ENCODE peak calls at places on chromosome 22, in seven cellular contexts. Z is T-helper 1 cell, D is upper lobe of right lung, Y is lung, H is left cardiac atrium, Q is lower leg skin, G is adrenal gland. M is an unnamed sample.

GRCh38 chr22:48098243-48098935 is 1335.9 kb downstream of the TBC1D22A start:
- DNase-seq in G (no peak), Y (no peak), Z (no peak), Q (no peak), D (no peak), H (no peak), M (peak)

GRCh38 chr22:21697021-21697771 is 31.4 kb downstream of the PPIL2 start:
- DNase-seq in D (no peak), H (no peak), Z (no peak), Y (no peak), Q (no peak), G (no peak), M (no peak)

GRCh38 chr22:48702573-48703264 is 1125.0 kb downstream of the BRD1 start:
- DNase-seq in Q (no peak), Z (no peak), D (peak), H (peak), G (no peak), Y (no peak), M (no peak)

GRCh38 chr22:11629661-11630385 is 3898.2 kb upstream of the OR11H1 start:
- DNase-seq in Y (no peak), Q (no peak), G (no peak), D (peak), Z (no peak), H (no peak), M (no peak)

GRCh38 chr22:24102366-24103200 is 78.7 kb upstream of the SUSD2 start:
- DNase-seq in G (no peak), Z (no peak), H (no peak), Y (no peak), D (peak), Q (no peak), M (no peak)

GRCh38 chr22:46851941-46852340 is 89.5 kb downstream of the TBC1D22A start:
- DNase-seq in Q (peak), G (peak), H (no peak), D (no peak), Y (peak), Z (no peak), M (no peak)

GRCh38 chr22:19109198-19110063 is 12.8 kb downstream of the DGCR2 start:
- DNase-seq in Q (no peak), Y (peak), H (no peak), Z (peak), G (peak), D (peak), M (peak)

GRCh38 chr22:24883426-24883825 is 63.1 kb downstream of the LHFPL7 start:
- DNase-seq in H (no peak), Z (no peak), D (no peak), Y (no peak), Q (no peak), G (no peak), M (no peak)

GRCh38 chr22:42743501-42743991 is 22.9 kb upstream of the A4GALT start:
- DNase-seq in Y (peak), Q (peak), Z (no peak), H (peak), G (no peak), D (no peak), M (no peak)

GRCh38 chr22:46240073-46240472 is 10.0 kb downstream of the CDPF1 start:
- DNase-seq in H (no peak), G (no peak), D (no peak), Q (no peak), Z (no peak), Y (no peak), M (no peak)

GRCh38 chr22:23073506-23074229 is 3.3 kb downstream of the GNAZ start:
- DNase-seq in H (peak), Z (no peak), D (peak), Q (peak), G (no peak), Y (no peak), M (no peak)

GRCh38 chr22:20431520-20432237 is 5.9 kb downstream of the SCARF2 start:
- DNase-seq in D (peak), Z (no peak), H (no peak), G (no peak), Y (no peak), Q (peak), M (no peak)

GRCh38 chr22:45965565-45965962 is 11.4 kb downstream of the WNT7B start:
- DNase-seq in Q (no peak), Z (no peak), G (no peak), Y (no peak), D (no peak), H (no peak), M (no peak)

GRCh38 chr22:42773161-42773560 is 52.5 kb upstream of the A4GALT start:
- DNase-seq in Q (no peak), G (peak), D (no peak), Y (no peak), H (no peak), Z (no peak), M (no peak)

GRCh38 chr22:32475428-32476010 is 908 bp downstream of the FBXO7 start:
- DNase-seq in G (peak), H (peak), Z (peak), D (no peak), Y (peak), Q (peak), M (no peak)

GRCh38 chr22:17867160-17867785 is 93.0 kb upstream of the BID start:
- DNase-seq in Q (no peak), Y (no peak), Z (no peak), D (no peak), G (no peak), H (peak), M (no peak)

GRCh38 chr22:24427500-24428164 is at the start of gene ADORA2A:
- DNase-seq in G (no peak), D (no peak), Z (peak), Y (no peak), H (no peak), Q (no peak), M (peak)

GRCh38 chr22:37273126-37273845 is 9.0 kb upstream of the CYTH4 start:
- DNase-seq in Z (no peak), H (no peak), Y (no peak), Q (no peak), D (no peak), G (no peak), M (no peak)

GRCh38 chr22:43381693-43382092 is 30.1 kb upstream of the MPPED1 start:
- DNase-seq in D (no peak), G (no peak), H (no peak), Y (no peak), Q (no peak), Z (no peak), M (peak)

GRCh38 chr22:19774628-19775027 is 14.1 kb downstream of the TBX1 start:
- DNase-seq in Z (no peak), H (no peak), D (no peak), Y (no peak), Q (no peak), G (no peak), M (no peak)

GRCh38 chr22:30859714-30860095 is 108.9 kb downstream of the MORC2 start:
- DNase-seq in Q (peak), Y (no peak), Z (no peak), G (no peak), H (no peak), D (peak), M (no peak)

GRCh38 chr22:19819209-19819910 is 35.3 kb downstream of the GNB1L start:
- DNase-seq in Y (no peak), D (no peak), H (no peak), G (peak), Z (no peak), Q (peak), M (no peak)

GRCh38 chr22:34841321-34841901 is 224.5 kb upstream of the ISX start:
- DNase-seq in Y (no peak), Z (no peak), D (no peak), G (no peak), H (no peak), Q (no peak), M (no peak)

GRCh38 chr22:32511274-32511673 is 36.7 kb downstream of the FBXO7 start:
- DNase-seq in D (no peak), G (no peak), Q (no peak), H (no peak), Y (no peak), Z (no peak), M (no peak)

GRCh38 chr22:40728731-40729189 is 49.5 kb downstream of the MCHR1 start:
- DNase-seq in Q (peak), H (no peak), G (no peak), D (no peak), Y (peak), Z (peak), M (no peak)

GRCh38 chr22:50502628-50503474 is 4.7 kb downstream of the LMF2 start:
- DNase-seq in Z (no peak), Y (no peak), H (no peak), D (no peak), G (no peak), Q (no peak), M (no peak)

GRCh38 chr22:37529652-37530345 is 10.6 kb upstream of the CARD10 start:
- DNase-seq in Y (no peak), Q (no peak), G (no peak), D (no peak), H (no peak), Z (no peak), M (no peak)

GRCh38 chr22:19105867-19106802 is 16.1 kb downstream of the DGCR2 start:
- DNase-seq in H (no peak), D (peak), Q (peak), Z (peak), Y (no peak), G (no peak), M (no peak)

GRCh38 chr22:30308518-30309230 is 18.1 kb downstream of the TBC1D10A start:
- DNase-seq in Q (no peak), G (no peak), Z (no peak), H (no peak), D (no peak), Y (no peak), M (no peak)

GRCh38 chr22:42961815-42962214 is 53.1 kb downstream of the PACSIN2 start:
- DNase-seq in D (no peak), Y (no peak), Z (no peak), H (no peak), G (no peak), Q (no peak), M (no peak)

GRCh38 chr22:28620244-28620922 is 59.3 kb downstream of the TTC28 start:
- DNase-seq in G (no peak), Q (no peak), Z (no peak), Y (no peak), H (no peak), D (no peak), M (no peak)

GRCh38 chr22:25008666-25009065 is 56.1 kb downstream of the KIAA1671 start:
- DNase-seq in G (no peak), Z (no peak), H (peak), Y (no peak), D (no peak), Q (no peak), M (no peak)

GRCh38 chr22:41600976-41601375 is 11.3 kb upstream of the PMM1 start:
- DNase-seq in Y (no peak), H (no peak), G (no peak), D (no peak), Z (no peak), Q (no peak), M (no peak)

GRCh38 chr22:33302049-33302545 is 243.9 kb upstream of the SYN3 start:
- DNase-seq in Q (peak), D (peak), Y (peak), Z (peak), G (peak), H (peak), M (peak)

M was measured in immature natural killer cell.